ENCODE peak calls at places on chromosome 21, in five cellular contexts. H is cardiac fibroblast, F is heart right ventricle, R is A673, Y is sigmoid colon. B is an unnamed sample.

GRCh38 chr21:42644223-42645208 is 8.9 kb upstream of the PDE9A start:
- DNase-seq in H (peak), F (no peak), R (no peak), Y (no peak), B (no peak)

GRCh38 chr21:42499430-42500106 is 3.5 kb upstream of the RSPH1 start:
- DNase-seq in H (no peak), F (no peak), R (peak), Y (no peak), B (no peak)

GRCh38 chr21:44329086-44329889 is 9.9 kb downstream of the CFAP410 start:
- DNase-seq in H (no peak), F (no peak), R (no peak), Y (no peak), B (no peak)

GRCh38 chr21:41234574-41234973 is 66.6 kb downstream of the BACE2 start:
- DNase-seq in H (no peak), F (no peak), R (no peak), Y (peak), B (no peak)

GRCh38 chr21:14863745-14864210 is 201.0 kb downstream of the NRIP1 start:
- DNase-seq in H (peak), F (no peak), R (no peak), Y (no peak), B (no peak)

GRCh38 chr21:34221331-34222030 is 142.3 kb upstream of the KCNE2 start:
- DNase-seq in H (peak), F (no peak), R (no peak), Y (no peak), B (no peak)

GRCh38 chr21:35932232-35932911 is 128.0 kb downstream of the SETD4 start:
- DNase-seq in H (peak), F (peak), R (peak), Y (peak), B (peak)

GRCh38 chr21:15638856-15639549 is 90.8 kb upstream of the USP25 start:
- DNase-seq in H (peak), F (no peak), R (no peak), Y (no peak), B (peak)

GRCh38 chr21:32096411-32096810 is 182.4 kb downstream of the MIS18A start:
- DNase-seq in H (no peak), F (peak), R (peak), Y (no peak), B (no peak)

GRCh38 chr21:35075546-35075945 is 26.4 kb upstream of the RUNX1 start:
- DNase-seq in H (peak), F (no peak), R (no peak), Y (peak), B (no peak)

GRCh38 chr21:33069994-33070811 is at the start of gene OLIG1:
- DNase-seq in H (peak), F (peak), R (peak), Y (no peak), B (no peak)

GRCh38 chr21:20311388-20311787 is 686.8 kb upstream of the NCAM2 start:
- DNase-seq in H (no peak), F (no peak), R (no peak), Y (no peak), B (no peak)

GRCh38 chr21:35226302-35226701 is 177.2 kb upstream of the RUNX1 start:
- DNase-seq in H (peak), F (no peak), R (no peak), Y (no peak), B (no peak)

GRCh38 chr21:34877485-34878128 is 171.5 kb downstream of the RUNX1 start:
- DNase-seq in H (no peak), F (no peak), R (no peak), Y (no peak), B (no peak)

GRCh38 chr21:37532868-37533780 is 166.6 kb downstream of the DYRK1A start:
- DNase-seq in H (peak), F (peak), R (peak), Y (no peak), B (no peak)

GRCh38 chr21:27268290-27268689 is 301.4 kb upstream of the ADAMTS5 start:
- DNase-seq in H (peak), F (no peak), R (no peak), Y (no peak), B (no peak)

GRCh38 chr21:25791321-25791720 is 56.5 kb downstream of the GABPA start:
- DNase-seq in H (no peak), F (no peak), R (peak), Y (no peak), B (no peak)

GRCh38 chr21:42404534-42404933 is 832 bp downstream of the UBASH3A start:
- DNase-seq in H (no peak), F (no peak), R (no peak), Y (no peak), B (no peak)

GRCh38 chr21:42799516-42799915 is 79.8 kb downstream of the WDR4 start:
- DNase-seq in H (no peak), F (no peak), R (no peak), Y (no peak), B (no peak)

GRCh38 chr21:26743524-26743923 is 101.7 kb downstream of the ADAMTS1 start:
- DNase-seq in H (no peak), F (no peak), R (no peak), Y (no peak), B (no peak)

GRCh38 chr21:42593007-42593814 is 60.2 kb upstream of the PDE9A start:
- DNase-seq in H (peak), F (peak), R (peak), Y (peak), B (peak)

GRCh38 chr21:21101911-21102310 is 103.7 kb downstream of the NCAM2 start:
- DNase-seq in H (peak), F (no peak), R (peak), Y (no peak), B (peak)

GRCh38 chr21:36541721-36542139 is 61.8 kb upstream of the CLDN14 start:
- DNase-seq in H (no peak), F (no peak), R (no peak), Y (no peak), B (no peak)

GRCh38 chr21:43027846-43028731 is 47.5 kb downstream of the CBS start:
- DNase-seq in H (no peak), F (no peak), R (no peak), Y (no peak), B (no peak)

GRCh38 chr21:44487831-44488230 is 32.5 kb downstream of the LRRC3 start:
- DNase-seq in H (peak), F (no peak), R (peak), Y (no peak), B (no peak)

GRCh38 chr21:42411891-42412635 is 8.4 kb downstream of the UBASH3A start:
- DNase-seq in H (no peak), F (no peak), R (no peak), Y (peak), B (no peak)

GRCh38 chr21:36535618-36536241 is 55.8 kb upstream of the CLDN14 start:
- DNase-seq in H (no peak), F (no peak), R (peak), Y (no peak), B (no peak)

GRCh38 chr21:24759348-24760118 is 847.7 kb downstream of the MRPL39 start:
- DNase-seq in H (no peak), F (no peak), R (no peak), Y (no peak), B (no peak)

GRCh38 chr21:14273736-14274538 is 58.0 kb downstream of the RBM11 start:
- DNase-seq in H (no peak), F (peak), R (no peak), Y (no peak), B (no peak)

GRCh38 chr21:26115346-26115745 is 55.2 kb downstream of the APP start:
- DNase-seq in H (peak), F (no peak), R (peak), Y (no peak), B (no peak)

GRCh38 chr21:34243562-34243961 is 120.2 kb upstream of the KCNE2 start:
- DNase-seq in H (peak), F (no peak), R (peak), Y (no peak), B (no peak)

GRCh38 chr21:26379561-26379960 is 193.5 kb downstream of the CYYR1 start:
- DNase-seq in H (no peak), F (no peak), R (no peak), Y (no peak), B (no peak)

GRCh38 chr21:35438643-35439404 is 389.7 kb upstream of the RUNX1 start:
- DNase-seq in H (peak), F (no peak), R (no peak), Y (no peak), B (no peak)

GRCh38 chr21:36073181-36073580 is 3.4 kb downstream of the CBR1 start:
- DNase-seq in H (no peak), F (no peak), R (no peak), Y (no peak), B (no peak)

GRCh38 chr21:37870229-37870628 is 46.0 kb downstream of the KCNJ6 start:
- DNase-seq in H (no peak), F (no peak), R (no peak), Y (no peak), B (no peak)

GRCh38 chr21:35020446-35020845 is 28.7 kb downstream of the RUNX1 start:
- DNase-seq in H (no peak), F (no peak), R (no peak), Y (no peak), B (no peak)

GRCh38 chr21:36627242-36627641 is 71.7 kb upstream of the SIM2 start:
- DNase-seq in H (peak), F (no peak), R (no peak), Y (no peak), B (no peak)

GRCh38 chr21:40967771-40968170 is 120.8 kb upstream of the DSCAM start:
- DNase-seq in H (no peak), F (no peak), R (no peak), Y (no peak), B (no peak)

GRCh38 chr21:34766862-34767261 is 98.1 kb downstream of the CLIC6 start:
- DNase-seq in H (no peak), F (no peak), R (no peak), Y (no peak), B (no peak)

GRCh38 chr21:26136686-26137085 is 33.9 kb downstream of the APP start:
- DNase-seq in H (no peak), F (no peak), R (no peak), Y (no peak), B (no peak)

DNA sequence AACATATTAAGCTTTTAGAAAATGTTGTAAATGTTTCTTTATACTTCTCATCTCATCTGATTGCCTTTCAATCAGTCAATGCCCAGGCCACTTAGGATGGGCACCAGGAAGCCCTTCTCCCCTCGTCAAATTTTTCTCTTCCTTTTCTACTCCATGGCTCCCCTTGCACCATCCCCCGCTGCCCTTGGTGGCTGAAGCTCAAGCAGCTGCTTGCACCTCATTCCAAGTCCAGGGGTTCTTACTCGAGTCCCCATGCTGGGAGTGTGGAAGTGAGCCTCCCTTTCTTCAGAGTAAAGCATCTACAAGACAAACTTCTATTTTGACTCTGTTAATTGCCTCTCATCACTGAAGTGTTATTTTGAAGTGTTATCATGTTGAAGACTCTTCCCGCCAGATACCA is 39.7 kb upstream of the KRTAP11-1 start:
- DNase-seq in H (no peak), F (no peak), R (no peak), Y (no peak), B (no peak)
- H3K4me3 ChIP-seq in H (no peak), F (no peak), R (no peak), Y (no peak), B (no peak)

DNA sequence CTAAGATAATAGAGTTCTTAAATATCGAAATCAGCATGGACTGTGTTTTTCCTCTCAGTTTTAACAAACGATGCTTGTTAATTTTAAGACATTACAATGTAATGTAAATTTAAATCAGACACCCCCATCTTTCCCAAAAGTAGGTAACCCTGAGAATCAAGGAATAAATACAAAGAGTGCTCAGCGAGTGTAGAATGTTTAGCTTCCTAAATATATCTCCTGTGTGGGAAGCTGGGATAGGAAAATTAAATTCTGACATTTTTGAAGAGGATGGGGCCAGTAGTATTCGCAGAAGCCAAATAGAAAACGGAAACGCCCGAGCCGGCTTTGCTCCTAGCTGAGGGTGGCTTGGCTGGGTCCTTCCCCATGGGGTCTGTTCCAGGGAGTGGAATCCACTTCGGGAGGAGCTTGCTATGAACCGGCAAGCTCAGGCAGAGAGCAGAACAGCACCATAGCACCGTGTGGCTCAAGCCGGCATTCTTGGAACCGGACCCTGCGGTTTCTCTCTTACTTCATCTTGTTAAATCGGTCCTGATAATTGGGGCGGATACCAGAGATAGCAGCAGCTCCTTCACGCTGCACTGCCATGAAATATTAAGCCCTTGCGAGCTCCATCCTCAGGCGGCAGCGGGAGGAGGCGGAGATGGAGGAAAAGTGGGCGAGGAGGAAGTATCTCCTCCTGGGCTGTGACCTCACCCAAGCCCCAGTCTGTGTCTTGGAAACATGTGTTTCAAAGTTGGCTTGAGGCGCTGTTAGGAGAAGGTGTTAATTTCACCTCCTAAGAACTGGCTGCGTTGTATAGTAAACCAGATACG is 24.9 kb downstream of the MAP3K7CL start:
- DNase-seq in H (peak), F (peak), R (peak), Y (peak), B (peak)
- TF ChIP-seq CTCF in H (no peak), F (no peak), R (no peak), Y (no peak), B (no peak)

GRCh38 chr21:39040494-39041110 is 142.6 kb downstream of the PSMG1 start:
- DNase-seq in H (peak), F (no peak), R (no peak), Y (peak), B (no peak)
- H3K4me3 ChIP-seq in H (no peak), F (no peak), R (no peak), Y (no peak), B (no peak)

GRCh38 chr21:45932922-45933502 is 48.6 kb upstream of the COL6A1 start:
- DNase-seq in H (no peak), F (no peak), R (no peak), Y (no peak), B (no peak)
- TF ChIP-seq CTCF in H (no peak), F (no peak), R (no peak), Y (no peak), B (no peak)

DNA sequence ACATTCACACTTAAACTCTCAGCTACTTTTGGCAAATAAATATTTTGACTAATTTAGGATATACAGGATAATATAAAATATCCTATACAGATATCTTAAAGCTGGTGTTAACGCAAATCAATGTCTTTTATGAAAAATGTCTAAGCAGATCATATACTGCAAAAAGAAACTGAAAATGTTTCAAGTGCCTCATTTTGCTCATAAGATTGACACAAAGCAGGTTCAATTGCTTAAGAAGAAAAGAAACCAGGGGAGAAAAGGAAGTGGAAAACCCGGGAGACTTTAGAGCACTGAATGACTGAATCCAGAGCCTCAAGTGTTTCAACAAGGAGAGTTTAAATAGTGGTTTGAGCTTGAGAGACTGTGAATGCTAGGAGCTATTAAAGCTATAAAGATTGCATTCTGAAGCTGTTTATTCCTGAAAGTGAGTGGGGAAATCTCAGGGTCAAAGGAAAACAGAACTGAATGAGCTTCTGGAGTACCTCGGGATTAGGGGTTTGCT is 1943.0 kb downstream of the MRPL39 start:
- DNase-seq in H (no peak), F (no peak), R (peak), Y (no peak), B (no peak)
- H3K4me3 ChIP-seq in H (no peak), F (no peak), R (no peak), Y (no peak), B (no peak)

B was measured in astrocyte of the cerebellum.